ENCODE peak calls at places on chromosomes 11 and 22, in four cellular contexts. K is mesendoderm, D is mesenchymal stem cell, Z is IMR-90. T is an unnamed sample.

GRCh38 chr22:19785461-19786263 is 25.1 kb downstream of the TBX1 start:
- DNase-seq in K (no peak), D (no peak), Z (no peak), T (no peak)

GRCh38 chr11:61007383-61007970 is 36.0 kb downstream of the CD6 start:
- DNase-seq in K (peak), D (no peak), Z (no peak), T (no peak)

GRCh38 chr22:33129621-33130020 is 71.4 kb upstream of the SYN3 start:
- DNase-seq in K (peak), D (no peak), Z (no peak), T (no peak)

GRCh38 chr11:118918128-118918685 is 7.5 kb downstream of the BCL9L start:
- DNase-seq in K (peak), D (peak), Z (peak), T (no peak)

GRCh38 chr11:1546536-1547466 is 25.3 kb downstream of the DUSP8 start:
- DNase-seq in K (peak), D (peak), Z (peak), T (peak)

GRCh38 chr11:133004369-133004768 is 527.9 kb downstream of the OPCML start:
- DNase-seq in K (no peak), D (no peak), Z (no peak), T (no peak)

GRCh38 chr11:24575392-24575791 is 78.5 kb downstream of the LUZP2 start:
- DNase-seq in K (no peak), D (no peak), Z (peak), T (no peak)

GRCh38 chr22:41333806-41334205 is 32.5 kb downstream of the ZC3H7B start:
- DNase-seq in K (no peak), D (no peak), Z (no peak), T (no peak)

GRCh38 chr11:122165972-122166371 is 50.0 kb upstream of the BLID start:
- DNase-seq in K (no peak), D (peak), Z (no peak), T (no peak)

GRCh38 chr22:49660794-49661781 is 166.6 kb downstream of the BRD1 start:
- DNase-seq in K (no peak), D (no peak), Z (no peak), T (no peak)

GRCh38 chr11:62925745-62926668 is 4.8 kb upstream of the CHRM1 start:
- DNase-seq in K (peak), D (peak), Z (no peak), T (no peak)
- H4K8ac ChIP-seq in K (no peak), D (no peak), Z (no peak), T (no peak)

GRCh38 chr11:75966546-75967287 is 151.7 kb downstream of the UVRAG start:
- DNase-seq in K (peak), D (peak), Z (peak), T (no peak)

GRCh38 chr11:75968021-75968685 is 153.1 kb downstream of the UVRAG start:
- DNase-seq in K (no peak), D (no peak), Z (peak), T (no peak)

GRCh38 chr11:75969626-75970308 is 154.8 kb downstream of the UVRAG start:
- DNase-seq in K (no peak), D (peak), Z (peak), T (no peak)
- H3K4ac ChIP-seq in K (no peak), D (no peak), Z (no peak), T (no peak)

GRCh38 chr22:36807627-36808026 is 9.2 kb downstream of the PVALB start:
- DNase-seq in K (peak), D (no peak), Z (no peak), T (no peak)

GRCh38 chr22:36806824-36807223 is 10.0 kb downstream of the PVALB start:
- DNase-seq in K (no peak), D (no peak), Z (no peak), T (no peak)

GRCh38 chr22:36797988-36798670 is 18.7 kb downstream of the PVALB start:
- DNase-seq in K (no peak), D (no peak), Z (no peak), T (peak)

GRCh38 chr22:36798671-36799066 is 18.2 kb downstream of the PVALB start:
- DNase-seq in K (no peak), D (no peak), Z (no peak), T (no peak)

GRCh38 chr22:36803358-36803757 is 13.5 kb downstream of the PVALB start:
- DNase-seq in K (no peak), D (no peak), Z (no peak), T (no peak)
- H3K4me3 ChIP-seq in K (no peak), D (no peak), Z (no peak), T (no peak)

GRCh38 chr22:44090571-44090905 is 66.4 kb downstream of the PARVB start:
- DNase-seq in K (no peak), D (no peak), Z (no peak), T (no peak)
- H4K8ac ChIP-seq in K (no peak), D (no peak), Z (no peak), T (no peak)

GRCh38 chr22:48491451-48491941 is 1336.2 kb downstream of the BRD1 start:
- DNase-seq in K (peak), D (no peak), Z (no peak), T (no peak)
- H3K4ac ChIP-seq in K (no peak), D (no peak), Z (no peak), T (no peak)

T was measured in neuronal stem cell.